ENCODE peak calls at places on chromosome 4, in four cellular contexts. U is amniotic epithelial cell, F is AG04449, S is fibroblast of pulmonary artery. A is an unnamed sample.

GRCh38 chr4:18278244-18278643 is 256.7 kb upstream of the LCORL start:
- DNase-seq in S (no peak), U (no peak), F (no peak), A (no peak)

GRCh38 chr4:26048962-26049361 is 134.9 kb downstream of the SMIM20 start:
- DNase-seq in U (peak), F (no peak), S (no peak), A (no peak)

GRCh38 chr4:64146030-64146429 is 263.2 kb downstream of the TECRL start:
- DNase-seq in S (no peak), U (no peak), F (no peak), A (no peak)

GRCh38 chr4:1244081-1244977 is 4.6 kb downstream of the CTBP1 start:
- DNase-seq in U (no peak), F (no peak), S (no peak), A (no peak)

GRCh38 chr4:16785800-16786527 is 112.5 kb downstream of the LDB2 start:
- DNase-seq in F (peak), U (peak), S (no peak), A (peak)

GRCh38 chr4:153488719-153489384 is 22.7 kb downstream of the TMEM131L start:
- DNase-seq in F (no peak), U (no peak), S (peak), A (no peak)

GRCh38 chr4:73208376-73208775 is 50.2 kb downstream of the ANKRD17 start:
- DNase-seq in S (peak), U (peak), F (no peak), A (no peak)

GRCh38 chr4:89625599-89626293 is 211.2 kb downstream of the SNCA start:
- DNase-seq in U (no peak), S (no peak), F (no peak), A (no peak)

GRCh38 chr4:20512053-20512810 is 188.0 kb upstream of the PACRGL start:
- DNase-seq in F (no peak), U (no peak), S (peak), A (no peak)

GRCh38 chr4:32140636-32141035 is 1420.5 kb downstream of the PCDH7 start:
- DNase-seq in F (no peak), S (peak), U (peak), A (peak)

GRCh38 chr4:98603683-98604573 is 54.5 kb downstream of the TSPAN5 start:
- DNase-seq in F (no peak), U (peak), S (peak), A (no peak)

GRCh38 chr4:137623013-137623412 is 90.7 kb upstream of the PCDH18 start:
- DNase-seq in U (no peak), F (no peak), S (no peak), A (no peak)

GRCh38 chr4:169791064-169791463 is 33.3 kb upstream of the HPF1 start:
- DNase-seq in U (peak), S (no peak), F (no peak), A (no peak)

GRCh38 chr4:185853841-185854240 is 41.8 kb upstream of the SORBS2 start:
- DNase-seq in S (no peak), F (no peak), U (no peak), A (no peak)

GRCh38 chr4:134628074-134628473 is 426.5 kb upstream of the PABPC4L start:
- DNase-seq in F (no peak), S (no peak), U (peak), A (peak)

GRCh38 chr4:126899382-126899801 is 733.4 kb upstream of the INTU start:
- DNase-seq in U (peak), S (peak), F (peak), A (peak)

GRCh38 chr4:176309772-176310171 is 10.0 kb upstream of the SPCS3 start:
- DNase-seq in F (no peak), S (no peak), U (no peak), A (no peak)

GRCh38 chr4:180617203-180617602 is 1626.0 kb upstream of the TENM3 start:
- DNase-seq in F (no peak), U (no peak), S (no peak), A (no peak)

GRCh38 chr4:180949825-180950224 is 1293.4 kb upstream of the TENM3 start:
- DNase-seq in S (no peak), U (no peak), F (no peak), A (no peak)

GRCh38 chr4:53656421-53656981 is 65.2 kb upstream of the LNX1 start:
- DNase-seq in F (no peak), S (peak), U (peak), A (peak)

GRCh38 chr4:1201851-1202525 is 29.6 kb upstream of the SPON2 start:
- DNase-seq in F (no peak), S (peak), U (peak), A (peak)

GRCh38 chr4:89572224-89572858 is 264.6 kb downstream of the SNCA start:
- DNase-seq in U (no peak), S (peak), F (no peak), A (no peak)

GRCh38 chr4:72326692-72327632 is 242.1 kb downstream of the ADAMTS3 start:
- DNase-seq in F (peak), S (peak), U (peak), A (no peak)